ENCODE peak calls at places on chromosomes 4 and X, in nine cellular contexts. One of them, this sample, is unnamed.

GRCh38 chr4:111362891-111363290 is 740.0 kb upstream of the PITX2 start:
- DNase-seq in CD8-positive, alpha-beta T cell: no peak
- DNase-seq in nucleus accumbens: no peak
- DNase-seq in psoas muscle: peak; percentile 30
- DNase-seq in omental fat pad: no peak
- DNase-seq in body of pancreas: no peak
- DNase-seq in GM04504: peak; percentile 72
- DNase-seq in stimulated activated CD4-positive, alpha-beta T cell treated with anti-CD3 and anti-CD28 coated beads, Interleukin-2, amount 100 ng/mL, for 24 hours: no peak
- DNase-seq in IMR-90: peak; percentile 35
- DNase-seq in this sample: peak; percentile 19

GRCh38 chr4:10063544-10064300 is 42.4 kb upstream of the SLC2A9 start:
- DNase-seq in CD8-positive, alpha-beta T cell: peak; percentile 37
- DNase-seq in nucleus accumbens: peak; percentile 13
- DNase-seq in psoas muscle: peak; percentile 76
- DNase-seq in omental fat pad: no peak
- DNase-seq in body of pancreas: peak; percentile 66
- DNase-seq in GM04504: peak; percentile 64
- DNase-seq in stimulated activated CD4-positive, alpha-beta T cell treated with anti-CD3 and anti-CD28 coated beads, Interleukin-2, amount 100 ng/mL, for 24 hours: no peak
- DNase-seq in IMR-90: peak; percentile 70
- DNase-seq in this sample: peak; percentile 96

GRCh38 chr4:4821577-4821976 is 37.9 kb upstream of the MSX1 start:
- DNase-seq in CD8-positive, alpha-beta T cell: no peak
- DNase-seq in nucleus accumbens: no peak
- DNase-seq in psoas muscle: no peak
- DNase-seq in omental fat pad: no peak
- DNase-seq in body of pancreas: no peak
- DNase-seq in GM04504: no peak
- DNase-seq in stimulated activated CD4-positive, alpha-beta T cell treated with anti-CD3 and anti-CD28 coated beads, Interleukin-2, amount 100 ng/mL, for 24 hours: no peak
- DNase-seq in IMR-90: no peak
- DNase-seq in this sample: no peak

GRCh38 chr4:161419822-161420221 is 744.0 kb downstream of the FSTL5 start:
- DNase-seq in CD8-positive, alpha-beta T cell: no peak
- DNase-seq in nucleus accumbens: no peak
- DNase-seq in psoas muscle: no peak
- DNase-seq in omental fat pad: no peak
- DNase-seq in body of pancreas: no peak
- DNase-seq in GM04504: no peak
- DNase-seq in stimulated activated CD4-positive, alpha-beta T cell treated with anti-CD3 and anti-CD28 coated beads, Interleukin-2, amount 100 ng/mL, for 24 hours: no peak
- DNase-seq in IMR-90: no peak
- DNase-seq in this sample: no peak

GRCh38 chr4:52545099-52546069 is 113.7 kb downstream of the USP46 start:
- DNase-seq in CD8-positive, alpha-beta T cell: peak; percentile 64
- DNase-seq in nucleus accumbens: no peak
- DNase-seq in psoas muscle: peak; percentile 80
- DNase-seq in omental fat pad: peak; percentile 61
- DNase-seq in body of pancreas: peak; percentile 84
- DNase-seq in GM04504: peak; percentile 36
- DNase-seq in stimulated activated CD4-positive, alpha-beta T cell treated with anti-CD3 and anti-CD28 coated beads, Interleukin-2, amount 100 ng/mL, for 24 hours: peak; percentile 68
- DNase-seq in IMR-90: peak; percentile 65
- DNase-seq in this sample: peak; percentile 75

GRCh38 chr4:36471903-36472302 is 190.5 kb downstream of the DTHD1 start:
- DNase-seq in CD8-positive, alpha-beta T cell: no peak
- DNase-seq in nucleus accumbens: no peak
- DNase-seq in psoas muscle: no peak
- DNase-seq in omental fat pad: no peak
- DNase-seq in body of pancreas: no peak
- DNase-seq in GM04504: no peak
- DNase-seq in stimulated activated CD4-positive, alpha-beta T cell treated with anti-CD3 and anti-CD28 coated beads, Interleukin-2, amount 100 ng/mL, for 24 hours: no peak
- DNase-seq in IMR-90: no peak
- DNase-seq in this sample: no peak

GRCh38 chrX:134095366-134095765 is 110.0 kb upstream of the GPC3 start:
- DNase-seq in CD8-positive, alpha-beta T cell: no peak
- DNase-seq in nucleus accumbens: no peak
- DNase-seq in psoas muscle: no peak
- DNase-seq in omental fat pad: no peak
- DNase-seq in body of pancreas: no peak
- DNase-seq in GM04504: no peak
- DNase-seq in stimulated activated CD4-positive, alpha-beta T cell treated with anti-CD3 and anti-CD28 coated beads, Interleukin-2, amount 100 ng/mL, for 24 hours: no peak
- DNase-seq in IMR-90: no peak
- DNase-seq in this sample: no peak

GRCh38 chrX:12929701-12930100 is 23.3 kb downstream of the TLR8 start:
- DNase-seq in CD8-positive, alpha-beta T cell: no peak
- DNase-seq in nucleus accumbens: no peak
- DNase-seq in psoas muscle: no peak
- DNase-seq in omental fat pad: no peak
- DNase-seq in body of pancreas: no peak
- DNase-seq in GM04504: no peak
- DNase-seq in stimulated activated CD4-positive, alpha-beta T cell treated with anti-CD3 and anti-CD28 coated beads, Interleukin-2, amount 100 ng/mL, for 24 hours: no peak
- DNase-seq in IMR-90: peak; percentile 6
- DNase-seq in this sample: no peak

GRCh38 chr4:64882311-64883086 is 473.2 kb upstream of the TECRL start:
- DNase-seq in CD8-positive, alpha-beta T cell: no peak
- DNase-seq in nucleus accumbens: no peak
- DNase-seq in psoas muscle: no peak
- DNase-seq in omental fat pad: no peak
- DNase-seq in body of pancreas: no peak
- DNase-seq in GM04504: no peak
- DNase-seq in stimulated activated CD4-positive, alpha-beta T cell treated with anti-CD3 and anti-CD28 coated beads, Interleukin-2, amount 100 ng/mL, for 24 hours: no peak
- DNase-seq in IMR-90: no peak
- DNase-seq in this sample: no peak

GRCh38 chr4:129561886-129562285 is 465.9 kb downstream of the C4orf33 start:
- DNase-seq in CD8-positive, alpha-beta T cell: no peak
- DNase-seq in nucleus accumbens: no peak
- DNase-seq in psoas muscle: no peak
- DNase-seq in omental fat pad: no peak
- DNase-seq in body of pancreas: no peak
- DNase-seq in GM04504: no peak
- DNase-seq in stimulated activated CD4-positive, alpha-beta T cell treated with anti-CD3 and anti-CD28 coated beads, Interleukin-2, amount 100 ng/mL, for 24 hours: no peak
- DNase-seq in IMR-90: no peak
- DNase-seq in this sample: peak; percentile 3

GRCh38 chr4:85126991-85127591 is 160.6 kb upstream of the WDFY3 start:
- DNase-seq in CD8-positive, alpha-beta T cell: no peak
- DNase-seq in nucleus accumbens: no peak
- DNase-seq in psoas muscle: no peak
- DNase-seq in omental fat pad: no peak
- DNase-seq in body of pancreas: no peak
- DNase-seq in GM04504: no peak
- DNase-seq in stimulated activated CD4-positive, alpha-beta T cell treated with anti-CD3 and anti-CD28 coated beads, Interleukin-2, amount 100 ng/mL, for 24 hours: no peak
- DNase-seq in IMR-90: no peak
- DNase-seq in this sample: no peak

GRCh38 chrX:26909728-26910127 is 553.4 kb downstream of the PPP4R3C start:
- DNase-seq in CD8-positive, alpha-beta T cell: no peak
- DNase-seq in nucleus accumbens: no peak
- DNase-seq in psoas muscle: no peak
- DNase-seq in omental fat pad: no peak
- DNase-seq in body of pancreas: no peak
- DNase-seq in GM04504: no peak
- DNase-seq in stimulated activated CD4-positive, alpha-beta T cell treated with anti-CD3 and anti-CD28 coated beads, Interleukin-2, amount 100 ng/mL, for 24 hours: no peak
- DNase-seq in IMR-90: no peak
- DNase-seq in this sample: no peak

GRCh38 chr4:120921456-120922389 is 803 bp downstream of the PRDM5 start:
- DNase-seq in CD8-positive, alpha-beta T cell: peak; percentile 62
- DNase-seq in nucleus accumbens: peak; percentile 14
- DNase-seq in psoas muscle: peak; percentile 82
- DNase-seq in omental fat pad: peak; percentile 39
- DNase-seq in body of pancreas: peak; percentile 75
- DNase-seq in GM04504: peak; percentile 31
- DNase-seq in stimulated activated CD4-positive, alpha-beta T cell treated with anti-CD3 and anti-CD28 coated beads, Interleukin-2, amount 100 ng/mL, for 24 hours: peak; percentile 64
- DNase-seq in IMR-90: peak; percentile 68
- DNase-seq in this sample: peak; percentile 77

GRCh38 chr4:94806376-94806775 is 48.6 kb downstream of the BMPR1B start:
- DNase-seq in CD8-positive, alpha-beta T cell: no peak
- DNase-seq in nucleus accumbens: no peak
- DNase-seq in psoas muscle: no peak
- DNase-seq in omental fat pad: no peak
- DNase-seq in body of pancreas: no peak
- DNase-seq in GM04504: no peak
- DNase-seq in stimulated activated CD4-positive, alpha-beta T cell treated with anti-CD3 and anti-CD28 coated beads, Interleukin-2, amount 100 ng/mL, for 24 hours: no peak
- DNase-seq in IMR-90: peak; percentile 30
- DNase-seq in this sample: no peak

GRCh38 chr4:5976431-5976830 is 41.8 kb downstream of the C4orf50 start:
- DNase-seq in CD8-positive, alpha-beta T cell: no peak
- DNase-seq in nucleus accumbens: no peak
- DNase-seq in psoas muscle: no peak
- DNase-seq in omental fat pad: no peak
- DNase-seq in body of pancreas: no peak
- DNase-seq in GM04504: no peak
- DNase-seq in stimulated activated CD4-positive, alpha-beta T cell treated with anti-CD3 and anti-CD28 coated beads, Interleukin-2, amount 100 ng/mL, for 24 hours: no peak
- DNase-seq in IMR-90: no peak
- DNase-seq in this sample: no peak

GRCh38 chr4:88227734-88228133 is 56.6 kb downstream of the PPM1K start:
- DNase-seq in CD8-positive, alpha-beta T cell: no peak
- DNase-seq in nucleus accumbens: no peak
- DNase-seq in psoas muscle: no peak
- DNase-seq in omental fat pad: no peak
- DNase-seq in body of pancreas: no peak
- DNase-seq in GM04504: no peak
- DNase-seq in stimulated activated CD4-positive, alpha-beta T cell treated with anti-CD3 and anti-CD28 coated beads, Interleukin-2, amount 100 ng/mL, for 24 hours: no peak
- DNase-seq in IMR-90: no peak
- DNase-seq in this sample: no peak

GRCh38 chr4:133802741-133803140 is 398.8 kb downstream of the PABPC4L start:
- DNase-seq in CD8-positive, alpha-beta T cell: no peak
- DNase-seq in nucleus accumbens: no peak
- DNase-seq in psoas muscle: no peak
- DNase-seq in omental fat pad: no peak
- DNase-seq in body of pancreas: no peak
- DNase-seq in GM04504: no peak
- DNase-seq in stimulated activated CD4-positive, alpha-beta T cell treated with anti-CD3 and anti-CD28 coated beads, Interleukin-2, amount 100 ng/mL, for 24 hours: no peak
- DNase-seq in IMR-90: peak; percentile 75
- DNase-seq in this sample: peak; percentile 58

GRCh38 chrX:123647244-123647643 is 85.6 kb downstream of the THOC2 start:
- DNase-seq in CD8-positive, alpha-beta T cell: no peak
- DNase-seq in nucleus accumbens: no peak
- DNase-seq in psoas muscle: no peak
- DNase-seq in omental fat pad: no peak
- DNase-seq in body of pancreas: no peak
- DNase-seq in GM04504: no peak
- DNase-seq in stimulated activated CD4-positive, alpha-beta T cell treated with anti-CD3 and anti-CD28 coated beads, Interleukin-2, amount 100 ng/mL, for 24 hours: no peak
- DNase-seq in IMR-90: no peak
- DNase-seq in this sample: no peak

GRCh38 chrX:96692911-96693310 is 8.3 kb downstream of the DIAPH2 start:
- DNase-seq in CD8-positive, alpha-beta T cell: no peak
- DNase-seq in nucleus accumbens: no peak
- DNase-seq in psoas muscle: no peak
- DNase-seq in omental fat pad: no peak
- DNase-seq in body of pancreas: no peak
- DNase-seq in GM04504: no peak
- DNase-seq in stimulated activated CD4-positive, alpha-beta T cell treated with anti-CD3 and anti-CD28 coated beads, Interleukin-2, amount 100 ng/mL, for 24 hours: no peak
- DNase-seq in IMR-90: no peak
- DNase-seq in this sample: peak; percentile 23

This sample was measured in cardiac fibroblast.